ENCODE peak calls at places on chromosomes 2 and 18, in nine cellular contexts. S is myocyte; P is pulmonary artery endothelial cell; V is activated CD8-positive, alpha-beta memory T cell treated with anti-CD3 and anti-CD28 coated beads, Interleukin-2, amount 50 U/mL, for 4 hours; Z is colonic mucosa; J is GM04503; D is COR-L47; T is kidney epithelial cell; C is left ventricle myocardium superior. I is an unnamed sample.

GRCh38 chr2:218327451-218327850 is 29.2 kb upstream of the CATIP start:
- DNase-seq in P (no peak), C (no peak), Z (no peak), J (no peak), T (no peak), S (no peak), D (no peak), V (no peak), I (no peak)

GRCh38 chr2:158120664-158121063 is 19.0 kb downstream of the UPP2 start:
- DNase-seq in T (no peak), S (no peak), C (no peak), P (no peak), V (no peak), D (no peak), J (no peak), Z (no peak), I (no peak)

GRCh38 chr18:27394687-27395086 is 209.6 kb upstream of the CHST9 start:
- DNase-seq in Z (no peak), T (no peak), C (no peak), J (no peak), V (no peak), D (no peak), S (no peak), P (no peak), I (no peak)

GRCh38 chr2:230870544-230871360 is 6.0 kb downstream of the ITM2C start:
- DNase-seq in V (no peak), D (no peak), P (no peak), J (no peak), S (peak), T (no peak), C (no peak), Z (peak), I (peak)

GRCh38 chr18:36903215-36903928 is 74.4 kb downstream of the KIAA1328 start:
- DNase-seq in T (no peak), S (no peak), J (no peak), D (no peak), P (no peak), C (no peak), V (no peak), Z (no peak), I (no peak)

GRCh38 chr2:3211256-3211970 is 166.2 kb downstream of the EIPR1 start:
- DNase-seq in J (no peak), C (no peak), V (no peak), P (no peak), S (no peak), Z (no peak), T (no peak), D (no peak), I (no peak)

GRCh38 chr18:32851936-32852335 is 79.1 kb upstream of the KLHL14 start:
- DNase-seq in P (no peak), D (no peak), S (peak), J (no peak), T (no peak), C (no peak), V (no peak), Z (no peak), I (no peak)

GRCh38 chr2:189548686-189549439 is 31.7 kb downstream of the SLC40A1 start:
- DNase-seq in T (no peak), D (no peak), P (no peak), J (no peak), V (no peak), C (no peak), S (peak), Z (no peak), I (no peak)

GRCh38 chr18:74902170-74902465 is 304.4 kb downstream of the ZNF407 start:
- DNase-seq in S (no peak), Z (no peak), T (no peak), V (no peak), C (no peak), D (peak), P (no peak), J (no peak), I (no peak)

GRCh38 chr2:46379213-46380037 is 82.2 kb downstream of the EPAS1 start:
- DNase-seq in J (no peak), T (no peak), C (no peak), Z (no peak), V (no peak), P (no peak), S (peak), D (no peak), I (no peak)

GRCh38 chr2:54632733-54633692 is 90.4 kb upstream of the EML6 start:
- DNase-seq in V (no peak), J (no peak), D (no peak), C (no peak), P (peak), T (peak), Z (no peak), S (peak), I (no peak)

GRCh38 chr2:8685697-8686358 is 4.0 kb downstream of the ID2 start:
- DNase-seq in V (peak), C (peak), Z (peak), D (peak), S (peak), T (no peak), P (no peak), J (no peak), I (peak)

GRCh38 chr2:69685321-69686048 is 41.9 kb upstream of the AAK1 start:
- DNase-seq in D (no peak), Z (peak), J (no peak), T (peak), S (no peak), V (no peak), C (no peak), P (no peak), I (no peak)

GRCh38 chr2:211948932-211949331 is 589.7 kb downstream of the ERBB4 start:
- DNase-seq in T (no peak), S (no peak), V (no peak), D (no peak), C (no peak), J (no peak), Z (no peak), P (no peak), I (no peak)

GRCh38 chr18:433297-433696 is 67.2 kb downstream of the COLEC12 start:
- DNase-seq in C (no peak), Z (no peak), V (no peak), P (no peak), S (no peak), D (no peak), T (no peak), J (no peak), I (no peak)

GRCh38 chr2:231666171-231667095 is 41.9 kb upstream of the PTMA start:
- DNase-seq in D (no peak), T (peak), Z (peak), C (peak), P (no peak), V (no peak), S (peak), J (peak), I (peak)

GRCh38 chr2:46269545-46270273 is 27.5 kb upstream of the EPAS1 start:
- DNase-seq in P (no peak), S (peak), Z (no peak), D (no peak), V (no peak), C (peak), T (no peak), J (no peak), I (no peak)

GRCh38 chr2:69770193-69770702 is 28.3 kb downstream of the ANXA4 start:
- DNase-seq in V (no peak), T (peak), D (no peak), S (peak), P (no peak), J (peak), C (no peak), Z (peak), I (no peak)

GRCh38 chr18:74598350-74599001 is 806 bp downstream of the ZNF407 start:
- DNase-seq in D (peak), Z (peak), P (no peak), T (no peak), J (peak), V (peak), C (peak), S (peak), I (peak)

GRCh38 chr2:214465386-214466146 is 54.7 kb downstream of the VWC2L start:
- DNase-seq in P (no peak), T (no peak), J (peak), V (no peak), Z (no peak), S (peak), C (peak), D (no peak), I (no peak)

GRCh38 chr2:47179325-47179724 is 24.2 kb upstream of the STPG4 start:
- DNase-seq in V (no peak), J (no peak), D (no peak), Z (peak), C (no peak), S (no peak), T (no peak), P (no peak), I (no peak)

GRCh38 chr2:69762513-69763494 is 20.9 kb downstream of the ANXA4 start:
- DNase-seq in Z (no peak), D (no peak), J (no peak), S (no peak), P (no peak), V (no peak), T (no peak), C (no peak), I (no peak)

GRCh38 chr18:77000527-77000926 is 132.1 kb downstream of the MBP start:
- DNase-seq in V (peak), C (peak), P (no peak), T (no peak), D (peak), Z (peak), J (no peak), S (peak), I (peak)

GRCh38 chr2:162300271-162300670 is 18.2 kb downstream of the IFIH1 start:
- DNase-seq in J (no peak), D (no peak), S (no peak), V (no peak), C (no peak), P (no peak), T (no peak), Z (no peak), I (no peak)

GRCh38 chr2:15565392-15565791 is 4.3 kb upstream of the NBAS start:
- DNase-seq in V (no peak), S (no peak), D (no peak), P (no peak), J (no peak), T (no peak), C (no peak), Z (no peak), I (no peak)

GRCh38 chr18:54261894-54262293 is 7.4 kb upstream of the POLI start:
- DNase-seq in C (no peak), P (no peak), D (no peak), S (no peak), J (no peak), V (no peak), T (no peak), Z (no peak), I (no peak)

GRCh38 chr2:190837991-190838390 is 42.6 kb upstream of the GLS start:
- DNase-seq in D (no peak), P (no peak), V (no peak), S (peak), C (no peak), T (no peak), Z (no peak), J (no peak), I (no peak)

GRCh38 chr2:232486558-232487384 is 863 bp downstream of the ECEL1 start:
- DNase-seq in T (no peak), S (no peak), P (no peak), D (no peak), V (peak), J (no peak), Z (no peak), C (no peak), I (peak)

GRCh38 chr2:105879106-105879797 is 134.5 kb downstream of the NCK2 start:
- DNase-seq in V (no peak), P (no peak), T (no peak), C (no peak), Z (peak), S (no peak), D (no peak), J (no peak), I (no peak)

GRCh38 chr2:180017764-180018163 is 10.7 kb upstream of the CWC22 start:
- DNase-seq in J (no peak), D (no peak), T (no peak), P (no peak), S (peak), V (no peak), Z (no peak), C (peak), I (no peak)

GRCh38 chr2:97950329-97951154 is 45.2 kb downstream of the TMEM131 start:
- DNase-seq in V (no peak), S (peak), J (peak), C (no peak), Z (no peak), T (peak), D (no peak), P (no peak), I (no peak)

GRCh38 chr2:234771985-234772774 is 179.6 kb upstream of the SH3BP4 start:
- DNase-seq in T (no peak), P (no peak), J (no peak), C (no peak), D (peak), Z (no peak), S (peak), V (no peak), I (no peak)

GRCh38 chr2:65372619-65373018 is 59.8 kb downstream of the SPRED2 start:
- DNase-seq in D (no peak), Z (no peak), P (no peak), S (no peak), T (no peak), V (no peak), C (no peak), J (no peak), I (no peak)

GRCh38 chr2:25265802-25266201 is 75.9 kb downstream of the DNMT3A start:
- DNase-seq in Z (no peak), S (no peak), C (peak), J (no peak), V (peak), T (no peak), D (no peak), P (no peak), I (no peak)

GRCh38 chr2:58870704-58871103 is 629.6 kb upstream of the FANCL start:
- DNase-seq in S (no peak), D (no peak), C (no peak), V (no peak), Z (no peak), P (no peak), T (no peak), J (no peak), I (no peak)

GRCh38 chr2:169362346-169363026 is at the start of gene LRP2:
- DNase-seq in D (no peak), T (no peak), J (no peak), Z (peak), P (no peak), S (peak), C (peak), V (peak), I (peak)

GRCh38 chr18:48161911-48162698 is 231.6 kb upstream of the SMAD2 start:
- DNase-seq in V (no peak), D (peak), Z (peak), T (no peak), C (no peak), P (no peak), S (no peak), J (no peak), I (no peak)

GRCh38 chr2:61887684-61888303 is 662 bp downstream of the CCT4 start:
- DNase-seq in J (peak), P (no peak), D (no peak), T (no peak), Z (peak), V (no peak), C (no peak), S (peak), I (peak)

I was measured in H7.